ENCODE peak calls at places on chromosomes 7 and 10, in ten cellular contexts. One of them, this sample, is unnamed. For H3K36me3 and H3K27me3, the result is how much of the 10 kb centered on the place peaks cover.

GRCh38 chr10:113169853-113170455 is 219.9 kb downstream of the TCF7L2 start:
- DNase-seq in cardiac muscle cell: no peak
- DNase-seq in PC-9: no peak
- DNase-seq in MM.1S: peak
- DNase-seq in CD8-positive, alpha-beta T cell: no peak
- DNase-seq in upper lobe of left lung: no peak
- DNase-seq in left ventricle myocardium inferior: no peak
- DNase-seq in left lung: no peak
- DNase-seq in IMR-90: no peak
- DNase-seq in tibial nerve: no peak
- DNase-seq in this sample: no peak

GRCh38 chr10:75013522-75013921 is 97.9 kb upstream of the SAMD8 start:
- DNase-seq in cardiac muscle cell: no peak
- DNase-seq in PC-9: no peak
- DNase-seq in MM.1S: no peak
- DNase-seq in CD8-positive, alpha-beta T cell: no peak
- DNase-seq in upper lobe of left lung: no peak
- DNase-seq in left ventricle myocardium inferior: no peak
- DNase-seq in left lung: no peak
- DNase-seq in IMR-90: no peak
- DNase-seq in tibial nerve: no peak
- DNase-seq in this sample: no peak

GRCh38 chr7:78924581-78924980 is 528.9 kb downstream of the MAGI2 start:
- DNase-seq in cardiac muscle cell: peak
- DNase-seq in PC-9: no peak
- DNase-seq in MM.1S: no peak
- DNase-seq in CD8-positive, alpha-beta T cell: no peak
- DNase-seq in upper lobe of left lung: no peak
- DNase-seq in left ventricle myocardium inferior: no peak
- DNase-seq in left lung: no peak
- DNase-seq in IMR-90: peak
- DNase-seq in tibial nerve: no peak
- DNase-seq in this sample: no peak

GRCh38 chr10:75606203-75606779 is 174.9 kb downstream of the LRMDA start:
- DNase-seq in cardiac muscle cell: no peak
- DNase-seq in PC-9: no peak
- DNase-seq in MM.1S: peak
- DNase-seq in CD8-positive, alpha-beta T cell: no peak
- DNase-seq in upper lobe of left lung: no peak
- DNase-seq in left ventricle myocardium inferior: no peak
- DNase-seq in left lung: no peak
- DNase-seq in IMR-90: no peak
- DNase-seq in tibial nerve: no peak
- DNase-seq in this sample: no peak

GRCh38 chr7:41916450-41916927 is 213.6 kb upstream of the INHBA start:
- DNase-seq in cardiac muscle cell: no peak
- DNase-seq in PC-9: peak
- DNase-seq in MM.1S: no peak
- DNase-seq in CD8-positive, alpha-beta T cell: no peak
- DNase-seq in upper lobe of left lung: no peak
- DNase-seq in left ventricle myocardium inferior: no peak
- DNase-seq in left lung: no peak
- DNase-seq in IMR-90: peak
- DNase-seq in tibial nerve: no peak
- DNase-seq in this sample: peak

GRCh38 chr7:24341677-24342076 is 57.7 kb downstream of the NPY start:
- DNase-seq in cardiac muscle cell: no peak
- DNase-seq in PC-9: no peak
- DNase-seq in MM.1S: no peak
- DNase-seq in CD8-positive, alpha-beta T cell: no peak
- DNase-seq in upper lobe of left lung: no peak
- DNase-seq in left ventricle myocardium inferior: no peak
- DNase-seq in left lung: no peak
- DNase-seq in IMR-90: no peak
- DNase-seq in tibial nerve: no peak
- DNase-seq in this sample: no peak

GRCh38 chr10:12656518-12657142 is 307.3 kb downstream of the CAMK1D start:
- DNase-seq in cardiac muscle cell: peak
- DNase-seq in PC-9: no peak
- DNase-seq in MM.1S: peak
- DNase-seq in CD8-positive, alpha-beta T cell: no peak
- DNase-seq in upper lobe of left lung: no peak
- DNase-seq in left ventricle myocardium inferior: no peak
- DNase-seq in left lung: no peak
- DNase-seq in IMR-90: peak
- DNase-seq in tibial nerve: no peak
- DNase-seq in this sample: no peak

GRCh38 chr7:28921822-28922221 is 36.3 kb downstream of the TRIL start:
- DNase-seq in cardiac muscle cell: peak
- DNase-seq in PC-9: peak
- DNase-seq in MM.1S: peak
- DNase-seq in CD8-positive, alpha-beta T cell: peak
- DNase-seq in upper lobe of left lung: no peak
- DNase-seq in left ventricle myocardium inferior: no peak
- DNase-seq in left lung: no peak
- DNase-seq in IMR-90: peak
- DNase-seq in tibial nerve: no peak
- DNase-seq in this sample: peak

GRCh38 chr7:126302639-126303038 is 950.1 kb downstream of the GRM8 start:
- DNase-seq in cardiac muscle cell: no peak
- DNase-seq in PC-9: no peak
- DNase-seq in MM.1S: no peak
- DNase-seq in CD8-positive, alpha-beta T cell: no peak
- DNase-seq in upper lobe of left lung: no peak
- DNase-seq in left ventricle myocardium inferior: no peak
- DNase-seq in left lung: no peak
- DNase-seq in IMR-90: no peak
- DNase-seq in tibial nerve: no peak
- DNase-seq in this sample: no peak

GRCh38 chr10:102398172-102399020 is 2.9 kb downstream of the NFKB2 start:
- DNase-seq in cardiac muscle cell: no peak
- DNase-seq in PC-9: no peak
- DNase-seq in MM.1S: no peak
- DNase-seq in CD8-positive, alpha-beta T cell: no peak
- DNase-seq in upper lobe of left lung: peak
- DNase-seq in left ventricle myocardium inferior: no peak
- DNase-seq in left lung: no peak
- DNase-seq in IMR-90: no peak
- DNase-seq in tibial nerve: no peak
- DNase-seq in this sample: no peak

GRCh38 chr7:110224643-110225042 is 866.3 kb upstream of the LRRN3 start:
- DNase-seq in cardiac muscle cell: no peak
- DNase-seq in PC-9: peak
- DNase-seq in MM.1S: no peak
- DNase-seq in CD8-positive, alpha-beta T cell: no peak
- DNase-seq in upper lobe of left lung: no peak
- DNase-seq in left ventricle myocardium inferior: no peak
- DNase-seq in left lung: no peak
- DNase-seq in IMR-90: peak
- DNase-seq in tibial nerve: no peak
- DNase-seq in this sample: peak

DNA sequence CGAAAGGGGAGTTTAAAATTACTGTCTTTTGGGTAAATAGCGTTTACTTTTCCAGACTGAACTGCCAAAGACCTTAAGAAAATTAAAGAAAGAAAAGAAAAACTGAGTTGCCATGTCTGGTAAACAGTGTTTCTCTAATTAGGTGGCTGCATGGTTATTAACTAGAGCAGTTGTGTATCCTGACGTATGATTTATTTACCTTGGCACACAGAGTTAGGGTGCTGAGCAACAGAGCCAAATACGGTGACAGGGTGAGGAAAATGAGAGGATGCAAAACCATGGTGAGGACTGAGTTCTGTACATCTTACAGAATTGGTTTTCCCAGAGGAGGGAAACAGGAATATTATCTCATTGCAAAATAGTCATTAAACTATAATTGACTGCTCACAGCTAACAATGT is 546.4 kb upstream of the FZD8 start:
- DNase-seq in cardiac muscle cell: no peak
- DNase-seq in PC-9: no peak
- DNase-seq in MM.1S: no peak
- DNase-seq in CD8-positive, alpha-beta T cell: no peak
- DNase-seq in upper lobe of left lung: no peak
- DNase-seq in left ventricle myocardium inferior: no peak
- DNase-seq in left lung: no peak
- DNase-seq in IMR-90: no peak
- DNase-seq in tibial nerve: no peak
- DNase-seq in this sample: no peak
- H3K4me3 ChIP-seq in cardiac muscle cell: no peak
- H3K4me3 ChIP-seq in PC-9: no peak
- H3K4me3 ChIP-seq in MM.1S: no peak
- H3K4me3 ChIP-seq in CD8-positive, alpha-beta T cell: no peak
- H3K4me3 ChIP-seq in upper lobe of left lung: no peak
- H3K4me3 ChIP-seq in left ventricle myocardium inferior: no peak
- H3K4me3 ChIP-seq in left lung: no peak
- H3K4me3 ChIP-seq in IMR-90: no peak
- H3K4me3 ChIP-seq in tibial nerve: no peak
- H3K4me3 ChIP-seq in this sample: no peak

DNA sequence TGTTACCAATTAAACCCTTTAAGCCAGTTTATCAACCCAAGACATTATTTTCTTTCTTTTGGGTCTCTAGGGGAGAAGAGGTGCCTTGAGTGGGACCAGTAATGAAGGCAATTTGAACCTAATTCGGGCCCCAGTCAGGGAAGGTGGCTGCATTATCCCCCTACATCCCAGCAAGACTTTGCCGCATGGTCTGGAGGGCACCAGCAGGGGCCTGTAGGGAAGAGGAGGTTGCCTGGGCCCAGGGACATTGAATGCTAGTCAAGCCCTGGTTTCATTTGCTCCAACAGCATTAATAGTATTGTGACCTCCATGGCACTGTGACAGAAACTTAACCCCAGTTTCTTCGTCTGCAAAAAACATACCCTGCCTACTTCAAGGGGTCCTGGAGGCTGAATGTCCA is 108.8 kb downstream of the CUX1 start:
- DNase-seq in cardiac muscle cell: no peak
- DNase-seq in PC-9: no peak
- DNase-seq in MM.1S: no peak
- DNase-seq in CD8-positive, alpha-beta T cell: no peak
- DNase-seq in upper lobe of left lung: no peak
- DNase-seq in left ventricle myocardium inferior: no peak
- DNase-seq in left lung: peak
- DNase-seq in IMR-90: no peak
- DNase-seq in tibial nerve: no peak
- DNase-seq in this sample: no peak
- H3K36me3 ChIP-seq in cardiac muscle cell: under half
- H3K36me3 ChIP-seq in PC-9: under half
- H3K36me3 ChIP-seq in MM.1S: under half
- H3K36me3 ChIP-seq in CD8-positive, alpha-beta T cell: under half
- H3K36me3 ChIP-seq in upper lobe of left lung: under half
- H3K36me3 ChIP-seq in left ventricle myocardium inferior: under half
- H3K36me3 ChIP-seq in left lung: under half
- H3K36me3 ChIP-seq in IMR-90: under half
- H3K36me3 ChIP-seq in tibial nerve: under half
- H3K36me3 ChIP-seq in this sample: under half

DNA sequence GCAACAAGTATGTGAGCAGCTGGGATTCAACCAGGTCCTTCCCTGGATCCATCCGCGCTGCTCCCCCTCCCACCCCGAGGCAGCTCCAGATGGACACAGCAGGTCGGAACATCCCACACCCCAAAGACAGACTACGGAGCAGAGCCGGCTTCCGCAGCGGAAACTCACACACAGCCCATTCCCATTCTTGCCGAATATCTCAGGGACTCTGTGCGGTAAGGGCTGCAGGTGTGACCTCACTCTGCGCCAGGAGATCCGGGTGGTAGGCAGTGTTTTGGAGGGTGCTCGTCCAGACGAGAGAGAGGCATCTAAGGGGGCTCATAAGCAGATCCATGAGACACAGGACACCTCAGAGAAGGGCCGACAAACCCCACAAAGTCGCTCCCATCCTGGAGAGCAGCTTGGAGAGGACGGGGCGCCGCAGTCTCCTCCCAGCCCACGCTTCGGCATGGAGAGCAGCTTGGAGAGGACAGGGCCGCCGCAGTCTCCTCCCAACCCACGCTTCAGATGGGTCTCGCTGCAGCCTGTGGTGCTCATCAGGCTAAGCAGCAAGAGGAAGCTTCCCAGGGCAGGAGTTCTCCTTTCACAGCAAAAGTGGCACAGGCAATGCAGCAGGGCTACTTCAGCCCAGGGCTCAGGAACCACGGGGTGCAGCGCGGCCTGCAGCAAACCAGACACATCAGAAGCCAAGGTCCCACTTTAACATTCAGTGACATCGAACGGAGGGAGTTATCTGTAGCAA is 179.9 kb downstream of the DIP2C start:
- DNase-seq in cardiac muscle cell: no peak
- DNase-seq in PC-9: no peak
- DNase-seq in MM.1S: peak
- DNase-seq in CD8-positive, alpha-beta T cell: no peak
- DNase-seq in upper lobe of left lung: no peak
- DNase-seq in left ventricle myocardium inferior: no peak
- DNase-seq in left lung: no peak
- DNase-seq in IMR-90: no peak
- DNase-seq in tibial nerve: no peak
- DNase-seq in this sample: no peak
- H3K27me3 ChIP-seq in cardiac muscle cell: under half
- H3K27me3 ChIP-seq in PC-9: under half
- H3K27me3 ChIP-seq in MM.1S: under half
- H3K27me3 ChIP-seq in CD8-positive, alpha-beta T cell: under half
- H3K27me3 ChIP-seq in upper lobe of left lung: under half
- H3K27me3 ChIP-seq in left ventricle myocardium inferior: under half
- H3K27me3 ChIP-seq in left lung: under half
- H3K27me3 ChIP-seq in IMR-90: under half
- H3K27me3 ChIP-seq in tibial nerve: under half
- H3K27me3 ChIP-seq in this sample: under half

GRCh38 chr10:30503700-30504462 is 69.9 kb downstream of the MAP3K8 start:
- DNase-seq in cardiac muscle cell: no peak
- DNase-seq in PC-9: no peak
- DNase-seq in MM.1S: no peak
- DNase-seq in CD8-positive, alpha-beta T cell: no peak
- DNase-seq in upper lobe of left lung: no peak
- DNase-seq in left ventricle myocardium inferior: no peak
- DNase-seq in left lung: no peak
- DNase-seq in IMR-90: no peak
- DNase-seq in tibial nerve: no peak
- DNase-seq in this sample: no peak

GRCh38 chr10:30499816-30500215 is 65.8 kb downstream of the MAP3K8 start:
- DNase-seq in cardiac muscle cell: no peak
- DNase-seq in PC-9: no peak
- DNase-seq in MM.1S: no peak
- DNase-seq in CD8-positive, alpha-beta T cell: no peak
- DNase-seq in upper lobe of left lung: no peak
- DNase-seq in left ventricle myocardium inferior: no peak
- DNase-seq in left lung: no peak
- DNase-seq in IMR-90: no peak
- DNase-seq in tibial nerve: no peak
- DNase-seq in this sample: no peak

GRCh38 chr10:30500534-30500933 is 66.5 kb downstream of the MAP3K8 start:
- DNase-seq in cardiac muscle cell: no peak
- DNase-seq in PC-9: no peak
- DNase-seq in MM.1S: no peak
- DNase-seq in CD8-positive, alpha-beta T cell: no peak
- DNase-seq in upper lobe of left lung: no peak
- DNase-seq in left ventricle myocardium inferior: no peak
- DNase-seq in left lung: no peak
- DNase-seq in IMR-90: no peak
- DNase-seq in tibial nerve: no peak
- DNase-seq in this sample: no peak

GRCh38 chr10:30500963-30501504 is 67.0 kb downstream of the MAP3K8 start:
- DNase-seq in cardiac muscle cell: no peak
- DNase-seq in PC-9: no peak
- DNase-seq in MM.1S: no peak
- DNase-seq in CD8-positive, alpha-beta T cell: no peak
- DNase-seq in upper lobe of left lung: no peak
- DNase-seq in left ventricle myocardium inferior: no peak
- DNase-seq in left lung: no peak
- DNase-seq in IMR-90: no peak
- DNase-seq in tibial nerve: no peak
- DNase-seq in this sample: no peak

GRCh38 chr10:30502266-30503058 is 68.5 kb downstream of the MAP3K8 start:
- DNase-seq in cardiac muscle cell: no peak
- DNase-seq in PC-9: peak
- DNase-seq in MM.1S: peak
- DNase-seq in CD8-positive, alpha-beta T cell: peak
- DNase-seq in upper lobe of left lung: no peak
- DNase-seq in left ventricle myocardium inferior: no peak
- DNase-seq in left lung: no peak
- DNase-seq in IMR-90: peak
- DNase-seq in tibial nerve: no peak
- DNase-seq in this sample: no peak
- H3K4me3 ChIP-seq in cardiac muscle cell: no peak
- H3K4me3 ChIP-seq in PC-9: no peak
- H3K4me3 ChIP-seq in MM.1S: peak
- H3K4me3 ChIP-seq in CD8-positive, alpha-beta T cell: no peak
- H3K4me3 ChIP-seq in upper lobe of left lung: no peak
- H3K4me3 ChIP-seq in left ventricle myocardium inferior: no peak
- H3K4me3 ChIP-seq in left lung: no peak
- H3K4me3 ChIP-seq in IMR-90: no peak
- H3K4me3 ChIP-seq in tibial nerve: no peak
- H3K4me3 ChIP-seq in this sample: no peak